ENCODE peak calls at places on chromosomes 2 and 18, in five cellular contexts. H, P, E, V and A are unnamed samples. For H3K4me1, the result is how much of the 10 kb centered on the place peaks cover.

GRCh38 chr18:43526436-43527150 is 249.3 kb upstream of the SYT4 start:
- DNase-seq in H (no peak), P (no peak), E (no peak), V (no peak), A (no peak)

GRCh38 chr2:21317131-21317530 is 193.4 kb downstream of the TDRD15 start:
- DNase-seq in H (no peak), P (peak), E (peak), V (peak), A (peak)

GRCh38 chr2:26740890-26741302 is 23.2 kb upstream of the SLC35F6 start:
- DNase-seq in H (no peak), P (peak), E (no peak), V (no peak), A (no peak)

GRCh38 chr18:75201936-75202335 is 7.0 kb downstream of the PTGR3 start:
- DNase-seq in H (no peak), P (no peak), E (no peak), V (no peak), A (no peak)

GRCh38 chr18:9782073-9782857 is 74.2 kb downstream of the RAB31 start:
- DNase-seq in H (no peak), P (peak), E (peak), V (peak), A (no peak)

GRCh38 chr2:145597809-145598208 is 1077.9 kb upstream of the ZEB2 start:
- DNase-seq in H (no peak), P (no peak), E (no peak), V (no peak), A (no peak)

GRCh38 chr18:47872426-47872825 is 58.0 kb downstream of the SMAD2 start:
- DNase-seq in H (no peak), P (no peak), E (no peak), V (no peak), A (no peak)

GRCh38 chr2:202172439-202173191 is 65.8 kb downstream of the SUMO1 start:
- DNase-seq in H (no peak), P (no peak), E (no peak), V (no peak), A (no peak)

GRCh38 chr2:25312958-25313710 is 28.6 kb downstream of the DNMT3A start:
- DNase-seq in H (no peak), P (no peak), E (no peak), V (no peak), A (no peak)

GRCh38 chr2:207041279-207041678 is 102.0 kb downstream of the CPO start:
- DNase-seq in H (no peak), P (no peak), E (no peak), V (no peak), A (no peak)

GRCh38 chr2:26724004-26724750 is 31.7 kb downstream of the KCNK3 start:
- DNase-seq in H (no peak), P (peak), E (peak), V (peak), A (peak)

GRCh38 chr2:183153967-183154366 is 29.7 kb downstream of the NUP35 start:
- DNase-seq in H (no peak), P (no peak), E (no peak), V (no peak), A (no peak)

GRCh38 chr2:223020971-223021675 is 30.9 kb upstream of the KCNE4 start:
- DNase-seq in H (no peak), P (no peak), E (no peak), V (no peak), A (no peak)

GRCh38 chr18:6328624-6329016 is 86.1 kb downstream of the L3MBTL4 start:
- DNase-seq in H (no peak), P (no peak), E (peak), V (peak), A (peak)

GRCh38 chr2:219177594-219178376 is at the start of gene RETREG2:
- DNase-seq in H (peak), P (peak), E (peak), V (peak), A (peak)

GRCh38 chr2:62999905-63000304 is 50.7 kb upstream of the OTX1 start:
- DNase-seq in H (no peak), P (no peak), E (peak), V (peak), A (peak)

GRCh38 chr2:238305965-238306679 is 14.2 kb upstream of the TRAF3IP1 start:
- DNase-seq in H (no peak), P (no peak), E (no peak), V (no peak), A (no peak)

GRCh38 chr2:64615844-64616536 is 37.7 kb downstream of the SERTAD2 start:
- DNase-seq in H (no peak), P (no peak), E (peak), V (no peak), A (no peak)

GRCh38 chr2:30334738-30335426 is 103.5 kb downstream of the LBH start:
- DNase-seq in H (no peak), P (no peak), E (no peak), V (no peak), A (peak)

GRCh38 chr2:179726461-179727180 is 134.8 kb downstream of the ZNF385B start:
- DNase-seq in H (no peak), P (no peak), E (no peak), V (no peak), A (no peak)

GRCh38 chr2:160281213-160281612 is 81.1 kb upstream of the ITGB6 start:
- DNase-seq in H (no peak), P (no peak), E (no peak), V (no peak), A (no peak)

GRCh38 chr2:234958746-234959395 is 7.1 kb downstream of the SH3BP4 start:
- DNase-seq in H (no peak), P (no peak), E (no peak), V (no peak), A (no peak)

GRCh38 chr18:46320928-46321855 is 217.0 kb downstream of the HAUS1 start:
- DNase-seq in H (no peak), P (no peak), E (no peak), V (no peak), A (no peak)

GRCh38 chr2:2580341-2580740 is 249.3 kb upstream of the MYT1L start:
- DNase-seq in H (no peak), P (no peak), E (no peak), V (no peak), A (no peak)

GRCh38 chr2:233817995-233818638 is 36.2 kb downstream of the HJURP start:
- DNase-seq in H (no peak), P (no peak), E (no peak), V (no peak), A (no peak)

GRCh38 chr2:42788-43187 is 3.5 kb downstream of the FAM110C start:
- DNase-seq in H (no peak), P (no peak), E (no peak), V (no peak), A (peak)

GRCh38 chr2:107817378-107817777 is 9.3 kb upstream of the RGPD4 start:
- DNase-seq in H (no peak), P (no peak), E (no peak), V (no peak), A (no peak)

GRCh38 chr2:56580242-56580641 is 396.5 kb downstream of the CCDC85A start:
- DNase-seq in H (no peak), P (no peak), E (no peak), V (no peak), A (no peak)

GRCh38 chr18:12029786-12030571 is 48.7 kb downstream of the IMPA2 start:
- DNase-seq in H (no peak), P (no peak), E (no peak), V (no peak), A (no peak)

GRCh38 chr2:166384774-166385173 is 9.0 kb upstream of the SCN9A start:
- DNase-seq in H (no peak), P (peak), E (no peak), V (no peak), A (no peak)

GRCh38 chr2:119338826-119339561 is 27.6 kb downstream of the C2orf76 start:
- DNase-seq in H (peak), P (no peak), E (no peak), V (no peak), A (no peak)

GRCh38 chr2:181818826-181819225 is 72.7 kb upstream of the ITPRID2 start:
- DNase-seq in H (no peak), P (no peak), E (no peak), V (no peak), A (no peak)

GRCh38 chr2:197097578-197098366 is 171.3 kb upstream of the PGAP1 start:
- DNase-seq in H (no peak), P (peak), E (peak), V (peak), A (no peak)

GRCh38 chr18:31661965-31662364 is 22.4 kb downstream of the B4GALT6 start:
- DNase-seq in H (no peak), P (no peak), E (no peak), V (no peak), A (no peak)

GRCh38 chr18:58862851-58863538 is 1.7 kb upstream of the ZNF532 start:
- DNase-seq in H (no peak), P (peak), E (no peak), V (peak), A (peak)

GRCh38 chr18:58863539-58864145 is 1.0 kb upstream of the ZNF532 start:
- DNase-seq in H (peak), P (peak), E (peak), V (peak), A (peak)

GRCh38 chr18:58866261-58867232 is 1.9 kb downstream of the ZNF532 start:
- DNase-seq in H (no peak), P (no peak), E (no peak), V (no peak), A (no peak)

GRCh38 chr18:58865714-58866113 is 1.0 kb downstream of the ZNF532 start:
- DNase-seq in H (no peak), P (no peak), E (no peak), V (no peak), A (no peak)

DNA sequence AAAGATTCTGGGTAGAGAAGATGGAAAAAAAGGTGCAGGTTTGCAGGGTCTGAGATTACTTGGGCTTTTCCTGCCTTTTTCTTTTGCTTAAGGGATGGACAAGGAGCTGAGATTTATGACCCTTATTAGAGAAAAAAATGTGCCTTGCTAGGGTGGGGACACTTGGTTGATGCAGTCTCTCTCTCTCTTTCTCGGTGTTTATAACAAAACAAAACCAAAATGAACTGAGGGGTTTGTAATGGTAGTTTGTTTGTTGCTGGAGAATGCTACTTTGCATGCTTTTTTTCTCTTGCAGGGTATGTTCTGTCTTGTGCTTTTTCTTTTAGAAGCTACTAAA is 300 bp downstream of the ZNF532 start:
- DNase-seq in H (no peak), P (no peak), E (no peak), V (no peak), A (no peak)
- H3K4me3 ChIP-seq in H (peak), P (no peak), E (peak), V (peak), A (no peak)

GRCh38 chr2:54999182-54999581 is 51.1 kb downstream of the RTN4 start:
- DNase-seq in H (no peak), P (no peak), E (peak), V (no peak), A (peak)

GRCh38 chr2:55000335-55000734 is 49.9 kb downstream of the RTN4 start:
- DNase-seq in H (no peak), P (no peak), E (no peak), V (no peak), A (no peak)

GRCh38 chr2:54995553-54995952 is 54.7 kb downstream of the RTN4 start:
- DNase-seq in H (no peak), P (no peak), E (no peak), V (no peak), A (no peak)

GRCh38 chr2:54997826-54998225 is 52.4 kb downstream of the RTN4 start:
- DNase-seq in H (no peak), P (no peak), E (no peak), V (no peak), A (no peak)
- H3K4me1 ChIP-seq in H (under half), P (under half), E (under half), V (under half), A (under half)

DNA sequence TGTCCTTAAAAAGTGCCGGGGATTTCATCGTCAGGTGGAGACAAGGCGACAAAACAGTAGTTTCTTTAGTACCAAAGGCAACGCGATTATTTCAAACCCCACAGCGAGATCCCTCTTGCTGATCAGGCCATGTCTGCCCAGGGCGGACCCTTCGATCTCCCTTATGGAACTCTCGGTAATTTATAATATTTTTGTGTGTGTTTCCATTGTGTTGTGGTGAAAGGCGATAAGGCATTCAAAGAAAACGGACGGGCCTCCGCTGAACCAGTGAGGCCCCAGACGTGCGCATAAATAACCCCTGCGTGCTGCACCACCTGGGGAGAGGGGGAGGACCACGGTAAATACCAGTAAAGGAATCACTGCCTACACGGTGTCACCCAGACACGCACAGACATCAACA is 1.4 kb upstream of the GAD1 start:
- DNase-seq in H (no peak), P (no peak), E (no peak), V (no peak), A (no peak)
- H3K4me3 ChIP-seq in H (no peak), P (no peak), E (peak), V (no peak), A (no peak)

GRCh38 chr18:58637197-58637596 is 8.3 kb upstream of the ALPK2 start:
- DNase-seq in H (no peak), P (no peak), E (no peak), V (no peak), A (no peak)
- H3K4me1 ChIP-seq in H (under half), P (under half), E (under half), V (under half), A (under half)

GRCh38 chr2:13578547-13578946 is 861.8 kb downstream of the TRIB2 start:
- DNase-seq in H (no peak), P (no peak), E (no peak), V (no peak), A (no peak)

GRCh38 chr2:13583609-13584008 is 866.9 kb downstream of the TRIB2 start:
- DNase-seq in H (no peak), P (no peak), E (no peak), V (no peak), A (no peak)

GRCh38 chr2:13585732-13586131 is 869.0 kb downstream of the TRIB2 start:
- DNase-seq in H (no peak), P (no peak), E (no peak), V (no peak), A (no peak)

GRCh38 chr2:13584020-13584419 is 867.3 kb downstream of the TRIB2 start:
- DNase-seq in H (no peak), P (no peak), E (no peak), V (no peak), A (no peak)

DNA sequence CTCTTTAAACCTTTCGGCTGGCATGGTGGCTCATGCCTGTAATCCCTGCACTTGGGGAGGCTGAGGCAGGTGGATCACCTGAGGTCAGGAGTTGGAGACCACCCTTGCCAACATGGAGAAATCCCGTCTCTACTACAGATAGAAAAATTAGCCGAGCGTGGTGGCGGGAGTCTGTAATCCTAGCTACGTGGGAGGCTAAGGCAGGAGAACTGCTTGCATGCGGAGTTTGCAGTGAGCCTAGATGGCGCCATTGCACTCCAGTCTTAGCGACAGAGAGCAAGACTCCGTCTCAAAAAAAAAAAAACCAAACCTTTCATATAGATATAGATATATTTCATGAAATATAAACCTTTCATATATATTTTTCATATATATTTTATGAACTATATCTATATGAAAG is 864.7 kb downstream of the TRIB2 start:
- DNase-seq in H (no peak), P (no peak), E (no peak), V (no peak), A (no peak)
- H3K4me3 ChIP-seq in H (no peak), P (no peak), E (no peak), V (no peak), A (no peak)